ENCODE peak calls at places on chromosomes 16 and 17, in four cellular contexts. M is lower leg skin, C is prostate gland, P is A549. X is an unnamed sample.

GRCh38 chr17:48211787-48212186 is 104.2 kb downstream of the SNX11 start:
- DNase-seq in M (no peak), C (no peak), P (no peak), X (no peak)

GRCh38 chr17:68820476-68820824 is 134.7 kb downstream of the ABCA8 start:
- DNase-seq in M (no peak), C (no peak), P (no peak), X (no peak)

GRCh38 chr17:11304568-11304967 is 63.6 kb downstream of the SHISA6 start:
- DNase-seq in M (no peak), C (no peak), P (no peak), X (no peak)

GRCh38 chr17:38797828-38798227 is 1.5 kb downstream of the PIP4K2B start:
- DNase-seq in M (no peak), C (no peak), P (no peak), X (no peak)

GRCh38 chr17:74404218-74404617 is 27.7 kb upstream of the GPRC5C start:
- DNase-seq in M (no peak), C (no peak), P (no peak), X (no peak)

GRCh38 chr16:66295761-66296546 is 70.5 kb upstream of the CDH5 start:
- DNase-seq in M (no peak), C (no peak), P (no peak), X (no peak)

GRCh38 chr16:54942353-54942943 is 11.8 kb downstream of the IRX5 start:
- DNase-seq in M (no peak), C (no peak), P (no peak), X (no peak)

GRCh38 chr17:75512946-75513666 is 2.2 kb downstream of the CASKIN2 start:
- DNase-seq in M (no peak), C (no peak), P (no peak), X (no peak)

GRCh38 chr16:55265926-55266325 is 58.1 kb upstream of the IRX6 start:
- DNase-seq in M (no peak), C (no peak), P (no peak), X (no peak)

GRCh38 chr16:22712471-22712870 is 101.5 kb upstream of the HS3ST2 start:
- DNase-seq in M (no peak), C (no peak), P (no peak), X (no peak)

GRCh38 chr17:81543339-81543675 is 8.8 kb downstream of the FAAP100 start:
- DNase-seq in M (no peak), C (no peak), P (no peak), X (no peak)

GRCh38 chr16:87047221-87048037 is 269.8 kb downstream of the C16orf95 start:
- DNase-seq in M (no peak), C (no peak), P (no peak), X (no peak)

GRCh38 chr16:17431012-17431411 is 39.7 kb downstream of the XYLT1 start:
- DNase-seq in M (no peak), C (no peak), P (no peak), X (no peak)

GRCh38 chr17:78359216-78359935 is 501 bp downstream of the SOCS3 start:
- DNase-seq in M (no peak), C (no peak), P (peak; percentile 81), X (peak; percentile 49)

GRCh38 chr17:34110315-34110714 is 144.8 kb upstream of the CCL2 start:
- DNase-seq in M (no peak), C (no peak), P (no peak), X (no peak)

GRCh38 chr17:7095642-7096041 is 15.6 kb upstream of the CLEC10A start:
- DNase-seq in M (no peak), C (no peak), P (no peak), X (no peak)

GRCh38 chr17:37557482-37557881 is 51.7 kb downstream of the SYNRG start:
- DNase-seq in M (no peak), C (no peak), P (no peak), X (no peak)

GRCh38 chr17:67833946-67834631 is 8.8 kb downstream of the BPTF start:
- DNase-seq in M (no peak), C (no peak), P (no peak), X (no peak)

GRCh38 chr17:81991684-81992513 is 14.5 kb downstream of the ASPSCR1 start:
- DNase-seq in M (peak; percentile 53), C (peak; percentile 87), P (no peak), X (peak; percentile 95)

GRCh38 chr17:57906910-57907309 is 48.3 kb downstream of the CUEDC1 start:
- DNase-seq in M (no peak), C (no peak), P (no peak), X (no peak)

GRCh38 chr17:46814446-46814845 is 4.0 kb downstream of the WNT3 start:
- DNase-seq in M (no peak), C (no peak), P (no peak), X (no peak)

GRCh38 chr16:14186007-14186953 is 115.2 kb downstream of the MRTFB start:
- DNase-seq in M (no peak), C (no peak), P (no peak), X (no peak)

DNA sequence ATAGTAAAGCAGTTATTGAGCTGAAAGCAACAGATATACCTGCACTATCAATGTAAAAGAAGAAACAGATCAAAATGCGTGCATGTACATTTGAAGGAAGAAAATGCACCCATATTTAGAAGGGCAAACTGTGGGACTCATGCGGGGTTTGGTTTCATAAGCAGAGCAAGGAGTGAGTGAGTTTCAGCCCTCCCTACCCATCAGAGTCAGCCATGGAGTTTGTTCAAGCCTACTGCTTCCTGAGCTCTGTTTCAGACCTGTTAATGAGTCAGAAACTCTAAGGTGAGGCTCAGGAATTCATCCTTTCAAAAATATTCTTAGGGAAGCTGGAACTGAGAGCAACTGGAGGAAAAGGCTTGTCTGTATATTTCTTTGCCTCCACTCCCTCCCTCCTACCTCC is 446.2 kb downstream of the HS3ST4 start:
- DNase-seq in M (no peak), C (no peak), P (no peak), X (no peak)
- TF ChIP-seq POLR2A in M (no peak), C (no peak), P (no peak), X (no peak)

GRCh38 chr17:17851101-17851500 is 14.3 kb upstream of the SREBF1 start:
- DNase-seq in M (no peak), C (no peak), P (no peak), X (no peak)

GRCh38 chr17:17851603-17852002 is 14.8 kb upstream of the SREBF1 start:
- DNase-seq in M (no peak), C (no peak), P (no peak), X (no peak)

GRCh38 chr17:17848311-17848710 is 11.5 kb upstream of the SREBF1 start:
- DNase-seq in M (no peak), C (no peak), P (no peak), X (no peak)

GRCh38 chr17:17849147-17849820 is 12.5 kb upstream of the SREBF1 start:
- DNase-seq in M (peak; percentile 77), C (no peak), P (no peak), X (no peak)

DNA sequence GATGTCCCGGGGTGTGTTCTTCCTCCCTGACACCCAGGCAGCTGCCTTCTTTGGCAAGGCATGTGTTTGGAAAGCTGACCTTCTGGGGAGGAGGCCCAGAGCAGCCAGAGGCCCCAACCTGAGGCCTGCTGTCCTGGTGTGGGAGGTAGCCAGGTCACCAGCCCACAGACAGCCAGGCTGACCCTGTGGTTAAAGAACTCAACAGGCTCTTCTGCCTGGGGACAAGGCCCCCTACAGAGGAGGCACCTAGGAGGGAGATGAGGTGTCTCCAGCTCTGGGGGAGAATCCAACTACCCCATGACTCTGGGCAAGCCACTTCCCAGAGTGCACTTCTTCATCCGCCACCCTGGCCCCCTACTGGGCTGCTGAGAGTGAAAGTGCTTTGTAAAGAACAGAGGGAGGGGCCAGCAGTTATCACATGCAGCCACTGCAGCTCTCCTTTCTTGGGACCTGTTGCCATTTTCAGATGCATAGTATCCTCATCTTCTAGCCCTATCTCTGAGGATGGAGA is 13.1 kb upstream of the SREBF1 start:
- DNase-seq in M (no peak), C (no peak), P (no peak), X (peak; percentile 92)
- TF ChIP-seq POLR2A in M (no peak), C (no peak), P (no peak), X (no peak)

DNA sequence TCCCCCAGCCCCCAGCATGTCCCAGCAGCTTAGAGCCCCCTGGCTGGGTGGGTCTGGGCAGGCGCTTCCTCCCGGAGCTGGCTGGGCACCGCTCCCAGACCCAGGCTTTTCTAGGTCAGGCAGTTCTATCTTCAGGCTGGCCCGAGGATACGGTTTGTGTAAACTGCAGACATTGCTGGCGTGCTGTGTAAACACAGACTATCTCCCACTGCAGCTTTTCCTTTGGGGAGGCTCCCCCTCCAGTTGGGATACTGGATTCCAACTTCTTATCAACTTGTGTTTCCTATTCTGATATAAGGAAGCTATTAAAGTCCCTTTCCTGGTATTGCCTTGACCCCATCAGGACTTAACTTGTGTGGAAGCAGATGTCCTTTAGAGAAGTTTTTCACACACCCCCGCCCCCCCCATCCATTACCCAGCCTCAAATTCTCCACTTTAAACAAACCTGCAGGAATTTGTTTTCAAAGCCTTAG is 18.3 kb upstream of the GNA13 start:
- DNase-seq in M (no peak), C (peak; percentile 35), P (peak; percentile 49), X (no peak)
- TF ChIP-seq POLR2A in M (no peak), C (no peak), P (no peak), X (no peak)

GRCh38 chr17:4945176-4945943 is 3.0 kb downstream of the PFN1 start:
- DNase-seq in M (peak; percentile 88), C (peak; percentile 47), P (peak; percentile 97), X (peak; percentile 92)
- TF ChIP-seq POLR2A in M (no peak), C (no peak), P (no peak), X (peak; percentile 37)

GRCh38 chr16:2882460-2883026 is 472 bp upstream of the FLYWCH2 start:
- DNase-seq in M (peak; percentile 99), C (peak; percentile 99), P (peak; percentile 97), X (peak; percentile 90)
- TF ChIP-seq POLR2A in M (no peak), C (peak; percentile 21), P (peak; percentile 44), X (no peak)